ENCODE peak calls at places on chromosome 2, in six cellular contexts. T is NCI-H460, V is fibroblast of the conjunctiva, K is colonic mucosa, W is left lobe of liver, N is omental fat pad. E is an unnamed sample.

GRCh38 chr2:60957224-60957623 is 60.3 kb upstream of the PEX13 start:
- DNase-seq in T (no peak), V (no peak), K (no peak), W (no peak), N (no peak), E (no peak)

GRCh38 chr2:122023059-122023879 is 267.8 kb downstream of the TSN start:
- DNase-seq in T (no peak), V (no peak), K (no peak), W (no peak), N (no peak), E (no peak)

GRCh38 chr2:230898661-230899091 is 26.4 kb downstream of the GPR55 start:
- DNase-seq in T (no peak), V (no peak), K (peak), W (peak), N (no peak), E (no peak)

GRCh38 chr2:173117678-173118077 is 42.0 kb downstream of the MAP3K20 start:
- DNase-seq in T (no peak), V (no peak), K (no peak), W (no peak), N (no peak), E (no peak)

GRCh38 chr2:119290859-119291587 is 67.4 kb downstream of the STEAP3 start:
- DNase-seq in T (peak), V (no peak), K (peak), W (peak), N (peak), E (peak)

GRCh38 chr2:127932199-127932877 is 46.6 kb upstream of the AMMECR1L start:
- DNase-seq in T (peak), V (peak), K (no peak), W (no peak), N (no peak), E (no peak)

GRCh38 chr2:113240150-113240914 is 38.4 kb downstream of the PAX8 start:
- DNase-seq in T (peak), V (peak), K (peak), W (peak), N (peak), E (peak)

GRCh38 chr2:194314042-194314441 is 1343.0 kb upstream of the SLC39A10 start:
- DNase-seq in T (no peak), V (no peak), K (no peak), W (no peak), N (no peak), E (no peak)

GRCh38 chr2:141931797-141932196 is 199.0 kb downstream of the LRP1B start:
- DNase-seq in T (no peak), V (no peak), K (no peak), W (no peak), N (no peak), E (no peak)

GRCh38 chr2:65076345-65076710 is 20.1 kb downstream of the CEP68 start:
- DNase-seq in T (no peak), V (no peak), K (no peak), W (no peak), N (no peak), E (no peak)

GRCh38 chr2:172084734-172085459 is 410 bp upstream of the DLX1 start:
- DNase-seq in T (peak), V (peak), K (peak), W (no peak), N (peak), E (peak)

GRCh38 chr2:231482806-231483391 is 18.6 kb upstream of the NCL start:
- DNase-seq in T (peak), V (peak), K (peak), W (peak), N (peak), E (no peak)

E was measured in pulmonary artery endothelial cell.